ENCODE peak calls at places on chromosomes 6 and 20, in four cellular contexts. Y, V, W and C are unnamed samples. For H3K27me3, the result is how much of the 10 kb centered on the place peaks cover.

GRCh38 chr6:152135755-152136448 is 328.4 kb downstream of the ESR1 start:
- DNase-seq in Y (no peak), V (no peak), W (no peak), C (no peak)

GRCh38 chr20:50256577-50256976 is 65.9 kb downstream of the CEBPB start:
- DNase-seq in Y (no peak), V (no peak), W (no peak), C (no peak)

GRCh38 chr6:160238786-160239751 is 19.6 kb downstream of the SLC22A2 start:
- DNase-seq in Y (no peak), V (peak), W (no peak), C (no peak)

GRCh38 chr20:41818991-41819390 is 200.8 kb upstream of the CHD6 start:
- DNase-seq in Y (no peak), V (no peak), W (no peak), C (no peak)

GRCh38 chr20:52379723-52380336 is 188.3 kb upstream of the ZFP64 start:
- DNase-seq in Y (no peak), V (peak), W (no peak), C (no peak)

GRCh38 chr20:32470025-32470861 is 112.1 kb downstream of the ASXL1 start:
- DNase-seq in Y (no peak), V (peak), W (no peak), C (no peak)

GRCh38 chr20:47427067-47427466 is 70.6 kb upstream of the ZMYND8 start:
- DNase-seq in Y (no peak), V (no peak), W (no peak), C (no peak)

GRCh38 chr6:144347447-144347758 is 62.3 kb downstream of the UTRN start:
- DNase-seq in Y (no peak), V (no peak), W (no peak), C (no peak)

GRCh38 chr6:121959501-121959900 is 440.0 kb upstream of the HSF2 start:
- DNase-seq in Y (no peak), V (no peak), W (no peak), C (no peak)

GRCh38 chr6:170402318-170403040 is 95.9 kb downstream of the FAM120B start:
- DNase-seq in Y (no peak), V (no peak), W (no peak), C (no peak)

GRCh38 chr20:43508604-43509040 is 1.1 kb downstream of the L3MBTL1 start:
- DNase-seq in Y (no peak), V (peak), W (no peak), C (no peak)

GRCh38 chr20:51579137-51579536 is 36.6 kb upstream of the NFATC2 start:
- DNase-seq in Y (no peak), V (no peak), W (no peak), C (no peak)

GRCh38 chr6:160978141-160978926 is 13.2 kb upstream of the MAP3K4 start:
- DNase-seq in Y (no peak), V (no peak), W (no peak), C (no peak)

GRCh38 chr6:112150363-112150762 is 63.0 kb downstream of the FAM229B start:
- DNase-seq in Y (no peak), V (peak), W (no peak), C (no peak)

GRCh38 chr6:56649782-56650181 is 7.1 kb upstream of the DST start:
- DNase-seq in Y (no peak), V (no peak), W (no peak), C (no peak)

GRCh38 chr6:80464901-80465300 is 358.4 kb downstream of the BCKDHB start:
- DNase-seq in Y (no peak), V (no peak), W (no peak), C (no peak)

GRCh38 chr6:169643521-169643920 is 58.3 kb downstream of the WDR27 start:
- DNase-seq in Y (no peak), V (no peak), W (no peak), C (no peak)

GRCh38 chr6:160160450-160160849 is 38.8 kb downstream of the SLC22A1 start:
- DNase-seq in Y (no peak), V (peak), W (no peak), C (no peak)

GRCh38 chr6:120675886-120676285 is 658.4 kb downstream of the TBC1D32 start:
- DNase-seq in Y (no peak), V (no peak), W (no peak), C (no peak)

GRCh38 chr6:19454999-19455392 is 382.2 kb upstream of the ID4 start:
- DNase-seq in Y (no peak), V (no peak), W (no peak), C (no peak)

GRCh38 chr20:12053348-12053747 is 135.7 kb downstream of the BTBD3 start:
- DNase-seq in Y (peak), V (no peak), W (no peak), C (no peak)

GRCh38 chr20:3313681-3314080 is 74.7 kb upstream of the SLC4A11 start:
- DNase-seq in Y (no peak), V (no peak), W (no peak), C (no peak)

GRCh38 chr6:43977404-43978111 is 149.7 kb downstream of the MRPL14 start:
- DNase-seq in Y (no peak), V (peak), W (no peak), C (peak)

GRCh38 chr6:147283460-147283859 is 79.2 kb downstream of the STXBP5 start:
- DNase-seq in Y (no peak), V (no peak), W (no peak), C (no peak)

GRCh38 chr6:3280866-3281465 is 22.2 kb downstream of the PSMG4 start:
- DNase-seq in Y (no peak), V (no peak), W (no peak), C (peak)

GRCh38 chr20:19821605-19822004 is 63.5 kb downstream of the RIN2 start:
- DNase-seq in Y (no peak), V (no peak), W (no peak), C (no peak)

GRCh38 chr20:34516874-34517542 is 786 bp downstream of the DYNLRB1 start:
- DNase-seq in Y (no peak), V (peak), W (no peak), C (no peak)

GRCh38 chr20:60553095-60553494 is 594.9 kb downstream of the CDH26 start:
- DNase-seq in Y (no peak), V (no peak), W (no peak), C (no peak)

GRCh38 chr6:108119212-108120141 is 44.9 kb upstream of the OSTM1 start:
- DNase-seq in Y (no peak), V (no peak), W (no peak), C (no peak)
- H3K27me3 ChIP-seq in Y (half or more), V (under half), W (under half), C (under half)

DNA sequence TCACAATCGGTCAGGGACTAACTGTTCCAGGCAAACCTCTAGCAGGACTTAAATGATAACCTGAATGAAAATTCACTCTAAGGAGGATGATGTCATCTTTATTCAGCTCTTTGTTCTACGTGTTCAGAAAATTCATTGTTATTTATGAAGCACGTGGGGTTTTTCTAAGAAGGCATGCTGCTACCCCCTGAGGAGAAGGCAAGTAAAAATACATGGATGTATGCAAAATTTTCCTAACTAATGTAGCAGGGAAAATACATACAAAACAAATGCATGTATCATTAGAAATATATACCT is 42.7 kb upstream of the ATXN1 start:
- DNase-seq in Y (no peak), V (no peak), W (no peak), C (no peak)
- H3K4me3 ChIP-seq in Y (no peak), V (no peak), W (no peak), C (peak)

DNA sequence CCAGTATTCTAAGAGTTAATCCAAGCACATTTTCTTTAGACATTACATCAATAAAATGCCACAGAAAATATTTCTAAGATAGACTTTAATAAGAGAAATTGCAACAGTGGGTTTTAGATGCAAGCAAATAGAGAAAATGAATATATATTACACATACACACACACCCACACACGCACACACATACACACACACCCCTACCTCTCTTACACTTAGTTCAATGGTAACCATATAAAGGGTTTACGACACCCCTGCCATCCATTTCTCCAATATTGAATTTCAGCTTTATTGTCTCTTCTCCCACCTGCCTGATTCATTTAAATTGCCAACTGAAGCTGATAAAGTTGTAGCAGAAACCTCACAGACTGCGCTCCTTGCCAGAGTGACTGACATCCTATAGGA is 154.6 kb downstream of the ADAT2 start:
- DNase-seq in Y (no peak), V (no peak), W (no peak), C (no peak)
- TF ChIP-seq CTCF in Y (no peak), V (no peak), W (no peak), C (no peak)

DNA sequence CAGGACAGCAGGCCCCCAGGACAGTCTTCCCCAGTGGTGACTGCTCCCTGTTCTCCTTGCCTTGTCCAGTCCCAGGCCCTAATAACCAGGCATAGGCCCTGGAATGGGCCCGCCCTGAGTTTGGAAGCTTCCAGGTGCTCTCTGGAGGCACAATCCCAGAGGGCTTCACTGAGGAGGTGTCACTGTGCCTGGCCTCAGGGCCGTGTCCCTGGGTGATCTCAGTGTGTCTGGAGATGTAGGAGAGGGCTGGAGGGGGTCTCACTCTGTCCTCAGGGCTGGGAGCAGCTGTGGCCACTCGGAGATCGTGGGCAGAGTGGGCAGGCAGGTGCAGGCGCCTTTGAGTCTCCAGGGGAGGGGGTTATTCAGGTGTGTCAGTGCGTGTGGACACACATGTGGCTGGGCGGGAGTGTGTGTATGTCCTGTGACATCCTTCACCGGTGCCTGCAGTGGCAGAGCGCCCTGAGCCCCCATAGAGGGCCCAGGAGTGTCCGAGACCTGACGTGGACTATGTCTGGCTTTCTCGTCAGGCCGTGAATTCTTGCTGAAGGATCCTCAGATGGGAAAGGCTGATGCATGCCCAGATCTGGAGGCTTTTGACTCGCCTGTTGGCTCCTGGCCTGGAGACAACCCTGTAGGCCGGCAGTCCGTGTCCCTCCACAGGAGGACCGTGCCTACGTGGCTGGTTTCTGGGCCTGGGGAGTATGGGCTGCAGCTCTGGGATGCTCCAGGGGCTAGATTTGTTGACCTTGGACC is 5.5 kb upstream of the NPBWR2 start:
- DNase-seq in Y (no peak), V (no peak), W (no peak), C (no peak)
- H3K27me3 ChIP-seq in Y (under half), V (under half), W (under half), C (under half)

GRCh38 chr20:40688129-40689099 is 622 bp downstream of the MAFB start:
- DNase-seq in Y (no peak), V (no peak), W (no peak), C (no peak)

GRCh38 chr20:40685349-40685748 is 3.7 kb downstream of the MAFB start:
- DNase-seq in Y (no peak), V (no peak), W (no peak), C (no peak)

GRCh38 chr20:40686893-40687292 is 2.1 kb downstream of the MAFB start:
- DNase-seq in Y (no peak), V (no peak), W (no peak), C (no peak)

GRCh38 chr20:40687384-40688128 is 1.5 kb downstream of the MAFB start:
- DNase-seq in Y (no peak), V (no peak), W (peak), C (peak)

GRCh38 chr20:40686434-40686882 is 2.6 kb downstream of the MAFB start:
- DNase-seq in Y (no peak), V (no peak), W (no peak), C (no peak)
- H3K4me3 ChIP-seq in Y (no peak), V (no peak), W (peak), C (peak)

GRCh38 chr20:37544386-37544785 is 16.7 kb upstream of the BLCAP start:
- DNase-seq in Y (no peak), V (no peak), W (no peak), C (no peak)

GRCh38 chr20:37541326-37541725 is 13.7 kb upstream of the BLCAP start:
- DNase-seq in Y (no peak), V (no peak), W (no peak), C (no peak)

GRCh38 chr20:37542281-37542680 is 14.6 kb upstream of the BLCAP start:
- DNase-seq in Y (no peak), V (no peak), W (no peak), C (no peak)

GRCh38 chr20:37545516-37545915 is 17.8 kb upstream of the BLCAP start:
- DNase-seq in Y (no peak), V (no peak), W (no peak), C (no peak)

GRCh38 chr20:37543828-37544227 is 16.2 kb upstream of the BLCAP start:
- DNase-seq in Y (no peak), V (no peak), W (no peak), C (no peak)
- TF ChIP-seq CTCF in Y (peak), V (peak), W (no peak), C (no peak)

GRCh38 chr20:63177785-63178444 is 38.0 kb downstream of the YTHDF1 start:
- DNase-seq in Y (no peak), V (no peak), W (no peak), C (no peak)
- H3K27me3 ChIP-seq in Y (half or more), V (under half), W (half or more), C (half or more)

GRCh38 chr20:37669773-37670236 is 24.0 kb upstream of the CTNNBL1 start:
- DNase-seq in Y (no peak), V (no peak), W (no peak), C (no peak)
- H3K4me3 ChIP-seq in Y (no peak), V (no peak), W (peak), C (peak)

DNA sequence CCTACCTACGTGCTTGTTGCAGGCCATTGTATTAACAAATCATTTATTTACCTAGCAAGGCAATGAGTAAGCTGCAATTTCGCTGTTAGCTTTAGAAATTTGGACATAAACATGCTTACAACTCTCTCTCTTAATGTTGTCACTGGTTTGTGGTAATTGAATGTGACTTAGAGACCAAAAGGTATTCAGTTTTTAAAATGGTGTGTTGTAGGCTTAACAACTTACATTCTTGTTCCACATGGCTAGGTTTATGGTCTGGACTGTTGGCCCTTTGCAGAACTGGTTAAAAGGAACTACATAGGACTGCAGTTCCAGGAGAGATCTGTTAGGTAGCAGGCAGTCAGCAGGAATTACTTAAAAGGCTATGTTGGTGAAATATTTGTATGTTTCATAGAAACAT is 10.3 kb upstream of the CTAGE9 start:
- DNase-seq in Y (no peak), V (no peak), W (no peak), C (no peak)
- TF ChIP-seq CTCF in Y (no peak), V (no peak), W (no peak), C (no peak)